ENCODE peak calls at places on chromosomes 7 and 10, in eight cellular contexts. C, X, O, Y, T, Q, A and Z are unnamed samples.

GRCh38 chr7:157817944-157818700 is 481.3 kb downstream of the DNAJB6 start:
- DNase-seq in X (no peak), Q (no peak), Y (no peak), O (no peak), A (no peak), C (no peak), T (no peak), Z (no peak)

GRCh38 chr10:119267384-119267783 is 60.0 kb downstream of the GRK5 start:
- DNase-seq in Y (no peak), O (no peak), T (no peak), X (no peak), A (no peak), Q (no peak), C (no peak), Z (no peak)

GRCh38 chr7:134899729-134900128 is 86.6 kb upstream of the AGBL3 start:
- DNase-seq in T (peak; percentile 71), X (no peak), A (peak; percentile 43), Y (no peak), O (no peak), Q (no peak), C (no peak), Z (peak; percentile 49)

GRCh38 chr10:30151581-30152389 is 92.4 kb upstream of the JCAD start:
- DNase-seq in Q (peak; percentile 14), X (peak; percentile 62), C (no peak), T (peak; percentile 69), Y (peak; percentile 70), A (peak; percentile 81), O (no peak), Z (peak; percentile 91)

GRCh38 chr10:95445837-95446347 is 115.3 kb downstream of the SORBS1 start:
- DNase-seq in T (peak; percentile 84), Q (peak; percentile 73), Y (peak; percentile 76), A (peak; percentile 84), X (peak; percentile 88), O (peak; percentile 70), C (no peak), Z (peak; percentile 77)

GRCh38 chr10:43211431-43212042 is 55.3 kb downstream of the RASGEF1A start:
- DNase-seq in Y (no peak), A (no peak), X (no peak), Q (no peak), O (no peak), T (no peak), C (no peak), Z (no peak)

GRCh38 chr10:133308431-133309110 is at the start of the genes TUBGCP2 and ZNF511:
- DNase-seq in Q (peak; percentile 86), C (peak; percentile 85), X (peak; percentile 93), T (peak; percentile 72), O (peak; percentile 88), Y (peak; percentile 79), A (peak; percentile 86), Z (peak; percentile 84)

GRCh38 chr7:157568785-157569584 is 232.2 kb downstream of the DNAJB6 start:
- DNase-seq in A (peak; percentile 39), Y (peak; percentile 38), C (peak; percentile 43), X (peak; percentile 81), O (no peak), T (no peak), Q (peak; percentile 11), Z (peak; percentile 41)

GRCh38 chr7:111343017-111343416 is 219.3 kb downstream of the IMMP2L start:
- DNase-seq in C (no peak), X (no peak), O (no peak), Y (no peak), T (no peak), Q (no peak), A (no peak), Z (no peak)

GRCh38 chr7:5543361-5543760 is 119.7 kb upstream of the TNRC18 start:
- DNase-seq in T (no peak), C (no peak), Y (no peak), O (no peak), X (peak; percentile 36), Q (no peak), A (no peak), Z (no peak)

GRCh38 chr10:7787150-7787856 is 490 bp downstream of the KIN start:
- DNase-seq in X (no peak), T (no peak), O (no peak), A (no peak), Q (peak; percentile 23), C (no peak), Y (no peak), Z (peak; percentile 19)

GRCh38 chr7:116950889-116951351 is 2.4 kb upstream of the ST7 start:
- DNase-seq in X (no peak), O (peak; percentile 40), Y (no peak), Q (no peak), A (no peak), T (no peak), C (no peak), Z (no peak)

GRCh38 chr7:41900532-41900931 is 197.6 kb upstream of the INHBA start:
- DNase-seq in T (peak; percentile 46), A (no peak), O (no peak), X (no peak), Y (no peak), Q (no peak), C (no peak), Z (no peak)

GRCh38 chr10:103491729-103492364 is 1.7 kb upstream of the NEURL1 start:
- DNase-seq in A (peak; percentile 90), C (peak; percentile 77), X (peak; percentile 64), T (peak; percentile 71), O (no peak), Q (peak; percentile 38), Y (no peak), Z (peak; percentile 78)

GRCh38 chr7:2247141-2247985 is 5.3 kb downstream of the NUDT1 start:
- DNase-seq in C (no peak), O (peak; percentile 51), Q (peak; percentile 24), X (peak; percentile 91), T (peak; percentile 38), A (no peak), Y (no peak), Z (no peak)

GRCh38 chr7:5586279-5586962 is 162.8 kb upstream of the TNRC18 start:
- DNase-seq in X (peak; percentile 67), Q (no peak), O (no peak), A (no peak), Y (no peak), T (peak; percentile 61), C (no peak), Z (no peak)

GRCh38 chr10:103651783-103652476 is 158.4 kb downstream of the NEURL1 start:
- DNase-seq in Y (no peak), Q (no peak), X (no peak), A (no peak), O (no peak), C (peak; percentile 68), T (no peak), Z (no peak)

GRCh38 chr10:72502581-72502980 is 123.3 kb downstream of the MICU1 start:
- DNase-seq in T (no peak), A (no peak), Y (no peak), Q (no peak), X (no peak), C (no peak), O (no peak), Z (no peak)

GRCh38 chr10:80598084-80598798 is 60.5 kb downstream of the SH2D4B start:
- DNase-seq in Y (no peak), X (no peak), C (no peak), O (no peak), T (no peak), Q (no peak), A (no peak), Z (no peak)

GRCh38 chr7:72335561-72336381 is 76.4 kb downstream of the CALN1 start:
- DNase-seq in A (no peak), Y (no peak), X (peak; percentile 89), Q (no peak), C (no peak), O (peak; percentile 22), T (no peak), Z (no peak)
- TF ChIP-seq CTCF in A (no peak), Y (no peak), X (peak; percentile 53), Q (no peak), C (no peak), O (no peak), T (no peak), Z (no peak)

DNA sequence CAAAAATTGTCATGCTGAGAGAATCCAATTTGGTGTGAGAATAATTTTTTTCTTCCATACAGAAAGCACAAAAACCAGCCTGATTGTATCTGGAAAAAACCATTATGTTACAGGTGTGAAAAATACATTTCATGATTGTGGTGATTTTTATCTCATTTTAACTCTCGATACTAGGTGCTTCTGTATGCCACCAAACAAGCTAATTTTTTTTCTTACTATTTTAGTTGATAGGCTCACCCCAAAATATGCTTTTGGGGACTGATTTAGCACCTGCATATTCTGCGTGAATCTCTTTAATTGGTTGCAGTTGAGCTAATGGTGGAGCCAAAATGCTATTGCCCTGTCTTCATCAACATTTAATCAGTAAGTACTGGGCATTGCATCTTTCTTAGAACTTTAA is 1.9 kb downstream of the DMTF1 start:
- DNase-seq in T (no peak), O (no peak), X (no peak), C (no peak), A (no peak), Q (no peak), Y (no peak), Z (no peak)
- H3K4me3 ChIP-seq in T (peak overlapping the region; percentile 97), O (peak overlapping the region; percentile 84), X (peak overlapping the region; percentile 98), C (peak overlapping the region; percentile 97), A (peak overlapping the region; percentile 87), Q (peak overlapping the region; percentile 100), Y (peak overlapping the region; percentile 85), Z (peak overlapping the region; percentile 97)

GRCh38 chr10:54402576-54402975 is 398.5 kb downstream of the PCDH15 start:
- DNase-seq in O (peak; percentile 52), Y (no peak), T (peak; percentile 76), Q (peak; percentile 53), C (no peak), A (peak; percentile 29), X (peak; percentile 50), Z (peak; percentile 33)
- TF ChIP-seq CTCF in O (peak; percentile 18), Y (no peak), T (peak; percentile 92), Q (peak; percentile 44), C (no peak), A (peak; percentile 32), X (peak; percentile 84), Z (peak; percentile 37)

GRCh38 chr7:22722596-22722995 is 4.4 kb upstream of the IL6 start:
- DNase-seq in X (no peak), T (no peak), Q (no peak), C (no peak), O (no peak), A (no peak), Y (no peak), Z (no peak)

GRCh38 chr7:22720791-22721786 is 5.9 kb upstream of the IL6 start:
- DNase-seq in Q (no peak), A (peak; percentile 55), X (no peak), T (peak; percentile 4), Y (peak; percentile 28), C (no peak), O (no peak), Z (no peak)

GRCh38 chr7:22723642-22724041 is 3.4 kb upstream of the IL6 start:
- DNase-seq in C (no peak), T (no peak), Q (no peak), A (peak; percentile 65), X (no peak), Y (peak; percentile 33), O (no peak), Z (no peak)

GRCh38 chr7:22724861-22725260 is 2.1 kb upstream of the IL6 start:
- DNase-seq in Y (no peak), Q (no peak), C (no peak), A (peak; percentile 11), O (no peak), X (no peak), T (no peak), Z (no peak)

GRCh38 chr7:22723171-22723601 is 3.8 kb upstream of the IL6 start:
- DNase-seq in O (peak; percentile 46), Q (peak; percentile 63), A (peak; percentile 56), X (no peak), C (no peak), T (peak; percentile 24), Y (peak; percentile 74), Z (peak; percentile 71)
- H3K4me3 ChIP-seq in O (no peak overlapping the region), Q (no peak overlapping the region), A (no peak overlapping the region), X (no peak overlapping the region), C (no peak overlapping the region), T (no peak overlapping the region), Y (no peak overlapping the region), Z (no peak overlapping the region)

GRCh38 chr7:70738080-70738479 is 393.9 kb upstream of the GALNT17 start:
- DNase-seq in T (peak; percentile 1), O (no peak), Y (no peak), A (peak; percentile 25), X (peak; percentile 70), Q (no peak), C (peak; percentile 29), Z (peak; percentile 56)
- TF ChIP-seq CTCF in T (no peak), O (no peak), Y (no peak), A (no peak), X (no peak), Q (no peak), C (no peak), Z (no peak)